ENCODE peak calls at places on chromosomes 2 and 18, in four cellular contexts. W is H1, I is K562, T is SK-N-SH. P is an unnamed sample.

GRCh38 chr2:239523944-239524310 is 123.1 kb upstream of the HDAC4 start:
- DNase-seq in W (no peak), I (no peak), T (no peak), P (no peak)

GRCh38 chr18:44870631-44871502 is 190.2 kb downstream of the SETBP1 start:
- DNase-seq in W (no peak), I (no peak), T (peak), P (no peak)

GRCh38 chr2:52852006-52852405 is 915.6 kb upstream of the CHAC2 start:
- DNase-seq in W (no peak), I (no peak), T (no peak), P (no peak)

GRCh38 chr2:156803243-156803642 is 367.1 kb downstream of the GPD2 start:
- DNase-seq in W (no peak), I (no peak), T (no peak), P (peak)

GRCh38 chr2:119402645-119403560 is 28.8 kb upstream of the TMEM37 start:
- DNase-seq in W (no peak), I (no peak), T (no peak), P (no peak)

GRCh38 chr18:80033181-80034067 is 810 bp upstream of the RBFA start:
- DNase-seq in W (peak), I (peak), T (no peak), P (peak)

GRCh38 chr2:209661286-209661685 is 110.3 kb upstream of the UNC80 start:
- DNase-seq in W (no peak), I (no peak), T (peak), P (peak)

GRCh38 chr2:151251012-151251411 is 10.7 kb downstream of the RBM43 start:
- DNase-seq in W (no peak), I (no peak), T (no peak), P (no peak)

GRCh38 chr2:168534926-168535325 is 78.9 kb downstream of the CERS6 start:
- DNase-seq in W (no peak), I (no peak), T (no peak), P (no peak)

GRCh38 chr2:207792244-207792785 is 22.6 kb upstream of the FZD5 start:
- DNase-seq in W (no peak), I (peak), T (peak), P (no peak)

GRCh38 chr2:223465793-223466192 is 136.4 kb downstream of the SCG2 start:
- DNase-seq in W (no peak), I (no peak), T (no peak), P (no peak)

GRCh38 chr2:71220743-71221142 is 6.2 kb downstream of the PAIP2B start:
- DNase-seq in W (no peak), I (no peak), T (no peak), P (no peak)

GRCh38 chr2:46849741-46850474 is 65.7 kb downstream of the MCFD2 start:
- DNase-seq in W (no peak), I (peak), T (peak), P (no peak)

GRCh38 chr2:196742685-196743084 is 56.8 kb downstream of the GTF3C3 start:
- DNase-seq in W (no peak), I (no peak), T (no peak), P (peak)

GRCh38 chr2:178882666-178883440 is 75.6 kb upstream of the TTN start:
- DNase-seq in W (no peak), I (no peak), T (no peak), P (no peak)

GRCh38 chr2:71796174-71796592 is 342.8 kb downstream of the DYSF start:
- DNase-seq in W (no peak), I (no peak), T (peak), P (no peak)

GRCh38 chr18:79960921-79961526 is 3.4 kb upstream of the HSBP1L1 start:
- DNase-seq in W (no peak), I (no peak), T (no peak), P (no peak)

GRCh38 chr18:23634692-23635091 is 28.0 kb downstream of the ANKRD29 start:
- DNase-seq in W (no peak), I (no peak), T (no peak), P (no peak)

GRCh38 chr2:44804406-44805235 is 136.9 kb upstream of the SIX3 start:
- DNase-seq in W (no peak), I (no peak), T (no peak), P (no peak)

GRCh38 chr2:203994735-203995134 is 58.2 kb downstream of the ICOS start:
- DNase-seq in W (no peak), I (no peak), T (no peak), P (no peak)

GRCh38 chr2:19114754-19115231 is 243.6 kb downstream of the OSR1 start:
- DNase-seq in W (no peak), I (no peak), T (no peak), P (no peak)

GRCh38 chr2:223674998-223675609 is 72.9 kb upstream of the SCG2 start:
- DNase-seq in W (no peak), I (peak), T (peak), P (no peak)

GRCh38 chr2:179036353-179036905 is 13.5 kb downstream of the CCDC141 start:
- DNase-seq in W (no peak), I (no peak), T (no peak), P (no peak)

GRCh38 chr18:52750995-52751394 is 411.0 kb downstream of the DCC start:
- DNase-seq in W (no peak), I (no peak), T (no peak), P (no peak)

GRCh38 chr2:157444643-157445040 is 753 bp upstream of the CYTIP start:
- DNase-seq in W (no peak), I (no peak), T (no peak), P (no peak)

GRCh38 chr2:180125245-180125962 is 118.3 kb upstream of the CWC22 start:
- DNase-seq in W (peak), I (no peak), T (peak), P (peak)

GRCh38 chr2:20558391-20559150 is 92.3 kb downstream of the HS1BP3 start:
- DNase-seq in W (no peak), I (peak), T (peak), P (no peak)

GRCh38 chr18:28407681-28408080 is 230.8 kb upstream of the CDH2 start:
- DNase-seq in W (no peak), I (no peak), T (no peak), P (no peak)

GRCh38 chr2:42182654-42183308 is 13.6 kb downstream of the EML4 start:
- DNase-seq in W (no peak), I (no peak), T (no peak), P (no peak)

GRCh38 chr2:120223034-120223912 is at the start of gene TMEM185B:
- DNase-seq in W (no peak), I (peak), T (peak), P (peak)

GRCh38 chr2:24076849-24077534 is 866 bp upstream of the SF3B6 start:
- DNase-seq in W (no peak), I (no peak), T (peak), P (no peak)

GRCh38 chr2:38690499-38691420 is 24.8 kb downstream of the GALM start:
- DNase-seq in W (no peak), I (peak), T (peak), P (no peak)

GRCh38 chr2:28643911-28644334 is 107.7 kb upstream of the PPP1CB start:
- DNase-seq in W (no peak), I (no peak), T (peak), P (no peak)

GRCh38 chr2:38539086-38539485 is 63.6 kb downstream of the HNRNPLL start:
- DNase-seq in W (no peak), I (no peak), T (no peak), P (no peak)

GRCh38 chr18:73793386-73793785 is 354.2 kb downstream of the FBXO15 start:
- DNase-seq in W (no peak), I (no peak), T (no peak), P (no peak)

GRCh38 chr2:241358470-241358869 is 2.4 kb downstream of the FARP2 start:
- DNase-seq in W (no peak), I (no peak), T (no peak), P (no peak)

GRCh38 chr2:236117396-236117795 is 50.8 kb downstream of the GBX2 start:
- DNase-seq in W (no peak), I (no peak), T (no peak), P (no peak)

GRCh38 chr2:100460904-100461303 is 9.4 kb upstream of the NMS start:
- DNase-seq in W (no peak), I (no peak), T (no peak), P (no peak)
- TF ChIP-seq TEAD4 in W (no peak), I (no peak), T (no peak), P (no peak)

GRCh38 chr2:226077841-226078240 is 678.3 kb downstream of the NYAP2 start:
- DNase-seq in W (no peak), I (no peak), T (no peak), P (no peak)

GRCh38 chr2:226079186-226079585 is 679.7 kb downstream of the NYAP2 start:
- DNase-seq in W (no peak), I (no peak), T (no peak), P (no peak)

GRCh38 chr2:226079677-226080076 is 680.2 kb downstream of the NYAP2 start:
- DNase-seq in W (no peak), I (no peak), T (no peak), P (no peak)

GRCh38 chr2:226078656-226079055 is 679.1 kb downstream of the NYAP2 start:
- DNase-seq in W (no peak), I (no peak), T (no peak), P (no peak)

DNA sequence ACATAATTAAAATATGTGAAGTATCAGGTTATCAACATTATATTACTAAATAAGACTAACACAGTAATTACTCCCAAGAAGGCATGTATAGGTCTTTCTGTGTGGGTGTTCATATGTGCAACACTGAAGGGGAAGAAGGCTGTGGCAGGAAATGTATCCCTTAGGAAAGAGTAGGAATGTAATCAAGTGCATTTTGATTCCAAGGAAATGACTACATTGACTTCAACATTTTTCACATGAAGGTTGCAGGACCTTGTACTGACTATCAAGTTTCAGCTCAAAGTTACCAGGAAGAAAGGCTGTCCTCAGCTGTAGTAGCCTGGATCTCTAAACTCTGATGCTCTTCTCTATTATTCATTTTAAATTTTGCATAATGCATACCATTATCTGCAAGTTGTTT is 680.8 kb downstream of the NYAP2 start:
- DNase-seq in W (no peak), I (no peak), T (no peak), P (no peak)
- TF ChIP-seq TEAD4 in W (no peak), I (no peak), T (peak), P (no peak)

DNA sequence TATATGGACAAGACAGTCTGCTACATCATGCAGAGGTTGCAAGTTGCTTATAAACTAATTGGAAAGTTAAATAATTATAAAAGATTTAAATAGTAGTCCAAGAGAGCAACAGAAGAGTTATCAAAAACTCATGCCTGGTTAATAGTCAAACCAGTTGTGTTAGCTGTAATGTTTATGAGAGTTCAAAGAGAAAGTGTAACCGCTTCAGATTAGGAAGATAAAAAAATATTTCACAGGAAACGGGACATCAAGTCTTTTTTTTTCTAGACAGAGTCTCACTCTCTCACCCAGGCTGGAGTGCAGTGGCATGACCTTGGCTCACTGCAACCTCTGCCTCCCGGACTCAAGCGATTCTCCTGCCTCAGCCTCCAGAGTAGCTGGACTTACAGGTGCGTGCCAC is 34.6 kb upstream of the RNF125 start:
- DNase-seq in W (no peak), I (no peak), T (no peak), P (no peak)
- TF ChIP-seq TEAD4 in W (no peak), I (no peak), T (no peak), P (no peak)

GRCh38 chr2:51472300-51472699 is 440.4 kb upstream of the NRXN1 start:
- DNase-seq in W (no peak), I (no peak), T (no peak), P (no peak)
- TF ChIP-seq TEAD4 in W (no peak), I (no peak), T (no peak), P (no peak)

DNA sequence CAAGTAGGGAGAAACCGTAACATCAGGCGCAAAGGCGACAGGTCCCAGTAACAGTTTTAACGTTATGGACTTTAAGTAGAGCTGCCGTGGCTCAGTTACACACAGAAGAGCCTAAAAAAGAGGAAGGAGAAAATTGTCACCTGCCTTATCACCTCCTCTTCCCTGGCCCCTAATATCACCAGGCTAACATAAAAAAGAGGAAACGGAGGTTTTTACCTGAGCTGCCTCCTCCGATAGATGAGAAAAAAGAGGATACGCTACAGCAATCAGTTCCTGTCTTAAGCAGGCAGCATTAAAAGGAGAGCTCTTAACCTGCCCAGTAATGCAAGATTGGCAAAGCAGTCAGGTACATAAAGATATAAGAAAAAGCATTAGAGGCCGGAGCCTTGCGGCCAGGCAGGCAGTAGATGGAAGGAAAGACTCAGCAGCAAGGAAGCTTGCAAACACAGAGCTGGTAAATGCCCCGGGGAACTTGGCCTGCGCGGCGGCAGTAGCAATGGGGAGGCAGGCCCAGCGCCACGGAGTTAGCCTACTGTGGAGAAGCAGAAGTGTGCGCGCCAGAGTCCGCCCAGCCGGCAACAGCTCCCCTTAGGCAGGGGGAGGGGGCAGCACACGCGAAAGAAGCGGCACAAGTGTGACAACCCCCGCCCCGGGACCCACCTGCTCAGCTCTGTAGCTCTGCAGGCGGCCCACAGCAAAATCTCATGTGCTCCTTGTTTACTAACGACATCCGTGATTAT is 116.3 kb upstream of the SCN7A start:
- DNase-seq in W (no peak), I (no peak), T (no peak), P (peak)
- TF ChIP-seq TEAD4 in W (no peak), I (no peak), T (no peak), P (no peak)

GRCh38 chr18:63969965-63970802 is at the start of gene SERPINB8:
- DNase-seq in W (peak), I (peak), T (peak), P (peak)

GRCh38 chr18:63974991-63975390 is 5.1 kb downstream of the SERPINB8 start:
- DNase-seq in W (no peak), I (no peak), T (no peak), P (no peak)

GRCh38 chr18:63971320-63972071 is 1.6 kb downstream of the SERPINB8 start:
- DNase-seq in W (no peak), I (no peak), T (no peak), P (no peak)

GRCh38 chr18:63975632-63976031 is 5.8 kb downstream of the SERPINB8 start:
- DNase-seq in W (no peak), I (no peak), T (no peak), P (no peak)

GRCh38 chr18:63970803-63971191 is 916 bp downstream of the SERPINB8 start:
- DNase-seq in W (no peak), I (no peak), T (no peak), P (peak)
- TF ChIP-seq TEAD4 in W (no peak), I (no peak), T (peak), P (no peak)

DNA sequence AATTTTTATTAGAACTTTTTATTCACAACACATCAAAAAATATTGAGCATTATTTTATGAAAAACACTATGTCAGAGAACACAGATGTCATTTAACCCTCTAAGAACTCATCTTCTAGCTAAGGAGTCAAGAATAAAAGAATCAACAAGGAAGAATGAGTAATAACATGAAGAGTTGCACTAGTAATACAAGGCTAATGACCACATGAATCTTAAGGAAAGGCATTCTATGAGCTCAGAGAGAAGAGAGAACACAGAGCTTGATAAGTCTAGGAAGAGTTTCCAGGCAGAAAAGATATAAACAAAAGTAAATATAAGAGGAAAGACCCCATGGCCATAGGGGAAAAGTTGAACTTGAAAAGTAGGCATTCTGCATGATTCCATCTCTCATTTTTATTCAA is 166.5 kb downstream of the MAIP1 start:
- DNase-seq in W (no peak), I (no peak), T (no peak), P (no peak)
- TF ChIP-seq TEAD4 in W (no peak), I (no peak), T (no peak), P (no peak)

DNA sequence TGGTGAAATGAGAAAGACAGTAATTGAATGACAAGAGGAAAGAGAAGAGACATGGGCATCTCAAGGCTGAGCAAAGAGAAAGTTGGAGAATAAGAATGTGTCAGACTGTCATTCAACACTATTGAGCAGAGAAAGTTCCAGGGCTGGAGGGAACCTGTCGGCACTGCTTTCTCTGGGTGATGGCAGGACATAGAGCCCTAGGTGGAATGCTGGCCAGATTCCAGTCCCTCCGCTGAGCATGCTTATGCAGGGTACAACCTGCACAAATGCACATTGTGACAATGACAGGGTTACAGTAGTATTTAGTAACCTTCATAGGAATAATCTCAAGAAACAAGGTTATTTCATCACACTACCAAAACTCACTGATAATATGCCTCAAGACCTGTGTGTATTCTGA is 582.8 kb downstream of the ADCYAP1 start:
- DNase-seq in W (no peak), I (no peak), T (no peak), P (no peak)
- TF ChIP-seq TEAD4 in W (no peak), I (no peak), T (no peak), P (no peak)

P was measured in WTC11.